ENCODE peak calls at places on chromosomes 1 and 21, in four cellular contexts. One of them, this sample, is unnamed.

GRCh38 chr21:45269861-45270260 is 17.8 kb downstream of the POFUT2 start:
- DNase-seq in MM.1S: no peak
- DNase-seq in lung: no peak
- DNase-seq in brain microvascular endothelial cell: no peak
- DNase-seq in this sample: no peak

GRCh38 chr1:186002426-186002825 is 268.2 kb downstream of the HMCN1 start:
- DNase-seq in MM.1S: no peak
- DNase-seq in lung: no peak
- DNase-seq in brain microvascular endothelial cell: peak
- DNase-seq in this sample: no peak

GRCh38 chr1:247241687-247242086 is 14.2 kb upstream of the VN1R5 start:
- DNase-seq in MM.1S: no peak
- DNase-seq in lung: no peak
- DNase-seq in brain microvascular endothelial cell: no peak
- DNase-seq in this sample: no peak

GRCh38 chr1:50936321-50936720 is 23.7 kb downstream of the FAF1 start:
- DNase-seq in MM.1S: no peak
- DNase-seq in lung: no peak
- DNase-seq in brain microvascular endothelial cell: no peak
- DNase-seq in this sample: no peak

GRCh38 chr1:177609953-177610352 is 359.9 kb downstream of the SEC16B start:
- DNase-seq in MM.1S: no peak
- DNase-seq in lung: no peak
- DNase-seq in brain microvascular endothelial cell: no peak
- DNase-seq in this sample: no peak

GRCh38 chr1:160704250-160704649 is 7.4 kb downstream of the CD48 start:
- DNase-seq in MM.1S: peak
- DNase-seq in lung: peak
- DNase-seq in brain microvascular endothelial cell: no peak
- DNase-seq in this sample: no peak

GRCh38 chr1:38858833-38859560 is 575 bp downstream of the RRAGC start:
- DNase-seq in MM.1S: peak
- DNase-seq in lung: peak
- DNase-seq in brain microvascular endothelial cell: peak
- DNase-seq in this sample: no peak

GRCh38 chr1:44112486-44112885 is 6.1 kb upstream of the KLF17 start:
- DNase-seq in MM.1S: no peak
- DNase-seq in lung: no peak
- DNase-seq in brain microvascular endothelial cell: no peak
- DNase-seq in this sample: no peak

GRCh38 chr1:86733340-86733739 is 29.0 kb downstream of the SH3GLB1 start:
- DNase-seq in MM.1S: no peak
- DNase-seq in lung: no peak
- DNase-seq in brain microvascular endothelial cell: no peak
- DNase-seq in this sample: no peak

GRCh38 chr1:145690587-145691558 is 16.3 kb downstream of the PDZK1 start:
- DNase-seq in MM.1S: peak
- DNase-seq in lung: no peak
- DNase-seq in brain microvascular endothelial cell: peak
- DNase-seq in this sample: peak

GRCh38 chr1:202716654-202717053 is 6.4 kb upstream of the SYT2 start:
- DNase-seq in MM.1S: no peak
- DNase-seq in lung: no peak
- DNase-seq in brain microvascular endothelial cell: no peak
- DNase-seq in this sample: peak

GRCh38 chr1:211928222-211928856 is 97.8 kb upstream of the LPGAT1 start:
- DNase-seq in MM.1S: no peak
- DNase-seq in lung: peak
- DNase-seq in brain microvascular endothelial cell: peak
- DNase-seq in this sample: no peak

GRCh38 chr1:14803002-14803789 is 204.7 kb downstream of the KAZN start:
- DNase-seq in MM.1S: no peak
- DNase-seq in lung: no peak
- DNase-seq in brain microvascular endothelial cell: no peak
- DNase-seq in this sample: no peak

GRCh38 chr1:56362994-56363770 is 216.2 kb downstream of the PLPP3 start:
- DNase-seq in MM.1S: no peak
- DNase-seq in lung: no peak
- DNase-seq in brain microvascular endothelial cell: no peak
- DNase-seq in this sample: no peak

DNA sequence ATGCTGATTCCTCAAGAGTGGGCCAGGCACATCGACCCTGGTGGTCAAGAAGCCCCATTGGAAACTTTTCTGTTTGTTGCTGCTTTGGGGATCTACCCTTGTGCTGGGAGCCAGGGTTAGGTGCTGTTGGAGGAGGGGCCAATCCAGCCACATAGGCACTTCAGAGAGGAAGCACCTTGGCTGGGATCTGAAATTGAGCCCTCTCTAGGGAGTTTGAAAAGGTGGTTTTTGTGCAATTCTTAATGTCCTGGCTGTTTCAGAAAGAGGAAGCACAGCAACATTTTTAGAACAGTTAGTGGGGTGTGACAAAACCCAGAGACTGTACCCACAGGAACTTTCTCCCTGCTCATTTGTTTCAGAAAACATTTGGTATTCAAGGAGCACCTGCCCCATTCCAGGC is 17.2 kb upstream of the BEND5 start:
- DNase-seq in MM.1S: peak
- DNase-seq in lung: no peak
- DNase-seq in brain microvascular endothelial cell: no peak
- DNase-seq in this sample: no peak
- H3K4me3 ChIP-seq in MM.1S: no peak
- H3K4me3 ChIP-seq in lung: no peak
- H3K4me3 ChIP-seq in brain microvascular endothelial cell: no peak
- H3K4me3 ChIP-seq in this sample: no peak

DNA sequence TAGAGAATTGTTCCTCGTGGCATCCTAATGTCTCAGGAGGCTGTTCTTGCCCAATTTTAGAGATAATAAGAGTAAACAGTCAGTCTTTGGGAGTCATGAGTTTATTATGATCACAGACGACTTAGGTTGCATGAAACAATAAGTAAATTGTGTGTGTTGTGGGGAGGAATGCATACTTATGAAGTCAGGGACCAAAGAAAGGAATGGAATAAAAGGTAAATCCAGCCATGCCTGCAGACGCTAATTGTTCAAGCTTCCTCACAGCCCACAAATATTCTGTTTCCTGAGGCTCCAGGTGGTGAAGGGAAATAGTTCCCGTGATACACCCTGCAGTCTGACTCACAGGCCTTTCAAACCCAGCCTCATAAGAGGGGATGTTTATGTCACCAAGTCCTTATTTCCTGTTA is 919 bp downstream of the EPHX4 start:
- DNase-seq in MM.1S: no peak
- DNase-seq in lung: no peak
- DNase-seq in brain microvascular endothelial cell: no peak
- DNase-seq in this sample: peak
- H3K4me3 ChIP-seq in MM.1S: no peak
- H3K4me3 ChIP-seq in lung: no peak
- H3K4me3 ChIP-seq in brain microvascular endothelial cell: peak
- H3K4me3 ChIP-seq in this sample: peak

GRCh38 chr1:161706116-161706482 is 930 bp upstream of the FCRLA start:
- DNase-seq in MM.1S: no peak
- DNase-seq in lung: no peak
- DNase-seq in brain microvascular endothelial cell: peak
- DNase-seq in this sample: no peak

GRCh38 chr1:161709373-161709772 is 2.3 kb downstream of the FCRLA start:
- DNase-seq in MM.1S: no peak
- DNase-seq in lung: no peak
- DNase-seq in brain microvascular endothelial cell: no peak
- DNase-seq in this sample: no peak

GRCh38 chr1:161705537-161705936 is 1.5 kb upstream of the FCRLA start:
- DNase-seq in MM.1S: no peak
- DNase-seq in lung: no peak
- DNase-seq in brain microvascular endothelial cell: no peak
- DNase-seq in this sample: no peak

GRCh38 chr1:161707503-161707902 is 474 bp downstream of the FCRLA start:
- DNase-seq in MM.1S: no peak
- DNase-seq in lung: no peak
- DNase-seq in brain microvascular endothelial cell: no peak
- DNase-seq in this sample: no peak

GRCh38 chr1:161706483-161707347 is at the start of gene FCRLA:
- DNase-seq in MM.1S: peak
- DNase-seq in lung: no peak
- DNase-seq in brain microvascular endothelial cell: peak
- DNase-seq in this sample: peak
- H3K4me3 ChIP-seq in MM.1S: no peak
- H3K4me3 ChIP-seq in lung: no peak
- H3K4me3 ChIP-seq in brain microvascular endothelial cell: no peak
- H3K4me3 ChIP-seq in this sample: no peak

GRCh38 chr1:92833840-92834239 is 2.0 kb downstream of the RPL5 start:
- DNase-seq in MM.1S: no peak
- DNase-seq in lung: no peak
- DNase-seq in brain microvascular endothelial cell: no peak
- DNase-seq in this sample: no peak

GRCh38 chr1:92832537-92833160 is 809 bp downstream of the RPL5 start:
- DNase-seq in MM.1S: no peak
- DNase-seq in lung: no peak
- DNase-seq in brain microvascular endothelial cell: no peak
- DNase-seq in this sample: no peak

GRCh38 chr1:92831762-92832536 is at the start of gene RPL5:
- DNase-seq in MM.1S: peak
- DNase-seq in lung: peak
- DNase-seq in brain microvascular endothelial cell: peak
- DNase-seq in this sample: peak

GRCh38 chr1:92834617-92835016 is 2.8 kb downstream of the RPL5 start:
- DNase-seq in MM.1S: no peak
- DNase-seq in lung: no peak
- DNase-seq in brain microvascular endothelial cell: no peak
- DNase-seq in this sample: no peak

GRCh38 chr1:92831368-92831761 is 475 bp upstream of the RPL5 start:
- DNase-seq in MM.1S: no peak
- DNase-seq in lung: no peak
- DNase-seq in brain microvascular endothelial cell: no peak
- DNase-seq in this sample: no peak
- H3K4me3 ChIP-seq in MM.1S: peak
- H3K4me3 ChIP-seq in lung: no peak
- H3K4me3 ChIP-seq in brain microvascular endothelial cell: no peak
- H3K4me3 ChIP-seq in this sample: no peak

This sample was measured in astrocyte of the cerebellum.